ENCODE peak calls at places on chromosome 22, in seven cellular contexts. F is astrocyte, U is GM23338, P is PC-3, Y is neural progenitor cell, X is H9, V is tibial artery. I is an unnamed sample. For H3K4me1, the result is how much of the 10 kb centered on the place peaks cover.

GRCh38 chr22:29722587-29722986 is 2.8 kb downstream of the CABP7 start:
- DNase-seq in F (no peak), U (peak), P (no peak), Y (no peak), X (no peak), V (no peak), I (no peak)

GRCh38 chr22:41302016-41302767 is 867 bp downstream of the ZC3H7B start:
- DNase-seq in F (no peak), U (peak), P (no peak), Y (peak), X (no peak), V (no peak), I (no peak)

GRCh38 chr22:50089231-50090140 is at the start of gene MOV10L1:
- DNase-seq in F (no peak), U (peak), P (no peak), Y (no peak), X (peak), V (no peak), I (no peak)

GRCh38 chr22:23047742-23048141 is 22.6 kb upstream of the GNAZ start:
- DNase-seq in F (no peak), U (no peak), P (no peak), Y (no peak), X (peak), V (peak), I (no peak)

GRCh38 chr22:17891427-17892167 is 117.3 kb upstream of the BID start:
- DNase-seq in F (no peak), U (peak), P (no peak), Y (peak), X (peak), V (peak), I (no peak)

GRCh38 chr22:29799217-29799680 is 32.1 kb downstream of the UQCR10 start:
- DNase-seq in F (peak), U (no peak), P (peak), Y (no peak), X (no peak), V (peak), I (peak)

GRCh38 chr22:41596776-41597634 is 7.4 kb upstream of the PMM1 start:
- DNase-seq in F (no peak), U (peak), P (peak), Y (peak), X (peak), V (peak), I (no peak)

GRCh38 chr22:49726701-49727101 is 101.0 kb downstream of the BRD1 start:
- DNase-seq in F (no peak), U (no peak), P (no peak), Y (no peak), X (no peak), V (no peak), I (no peak)

GRCh38 chr22:36347094-36347493 is 40.7 kb downstream of the MYH9 start:
- DNase-seq in F (no peak), U (no peak), P (no peak), Y (no peak), X (no peak), V (peak), I (no peak)

GRCh38 chr22:36348760-36349159 is 39.0 kb downstream of the MYH9 start:
- DNase-seq in F (no peak), U (no peak), P (no peak), Y (no peak), X (no peak), V (no peak), I (no peak)

GRCh38 chr22:36350751-36351594 is 36.8 kb downstream of the MYH9 start:
- DNase-seq in F (peak), U (no peak), P (peak), Y (no peak), X (no peak), V (peak), I (no peak)

GRCh38 chr22:36351921-36352774 is 35.6 kb downstream of the MYH9 start:
- DNase-seq in F (no peak), U (no peak), P (peak), Y (no peak), X (no peak), V (peak), I (no peak)

GRCh38 chr22:36349726-36350125 is 38.0 kb downstream of the MYH9 start:
- DNase-seq in F (peak), U (no peak), P (no peak), Y (no peak), X (no peak), V (no peak), I (no peak)
- H3K4me1 ChIP-seq in F (half or more), U (under half), P (under half), Y (under half), X (under half), V (half or more), I (half or more)

DNA sequence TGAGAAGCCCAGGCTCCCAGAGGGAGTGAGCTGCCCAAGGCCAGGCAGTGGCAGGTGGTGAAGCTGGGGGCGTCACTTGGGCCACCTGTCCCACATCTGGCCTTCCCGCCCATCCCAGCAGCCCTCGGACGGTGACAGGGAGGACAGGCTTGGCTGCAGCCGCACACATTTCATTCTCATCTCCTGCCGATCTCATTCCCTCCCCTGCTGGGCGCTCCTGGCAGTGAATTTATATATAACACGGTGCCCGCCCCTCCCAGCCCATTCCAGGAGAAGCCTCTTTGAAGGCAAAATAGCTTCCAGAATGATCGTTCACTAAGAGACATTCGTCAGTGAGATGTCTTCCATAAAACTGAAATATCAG is 861.3 kb downstream of the TBC1D22A start:
- DNase-seq in F (no peak), U (no peak), P (no peak), Y (no peak), X (no peak), V (peak), I (no peak)
- H3K4me1 ChIP-seq in F (under half), U (under half), P (under half), Y (under half), X (under half), V (under half), I (under half)

GRCh38 chr22:38264322-38264843 is 8.4 kb downstream of the TMEM184B start:
- DNase-seq in F (no peak), U (no peak), P (no peak), Y (no peak), X (no peak), V (no peak), I (no peak)
- H3K4me1 ChIP-seq in F (under half), U (under half), P (under half), Y (under half), X (under half), V (half or more), I (under half)

GRCh38 chr22:26579331-26579886 is 10.5 kb downstream of the TPST2 start:
- DNase-seq in F (no peak), U (no peak), P (no peak), Y (no peak), X (no peak), V (no peak), I (no peak)

GRCh38 chr22:26581026-26581425 is 8.9 kb downstream of the TPST2 start:
- DNase-seq in F (no peak), U (no peak), P (no peak), Y (no peak), X (no peak), V (no peak), I (no peak)

GRCh38 chr22:26584010-26584409 is 5.9 kb downstream of the TPST2 start:
- DNase-seq in F (no peak), U (no peak), P (no peak), Y (no peak), X (no peak), V (no peak), I (no peak)

GRCh38 chr22:26580240-26580962 is 9.5 kb downstream of the TPST2 start:
- DNase-seq in F (no peak), U (peak), P (no peak), Y (peak), X (peak), V (no peak), I (no peak)

DNA sequence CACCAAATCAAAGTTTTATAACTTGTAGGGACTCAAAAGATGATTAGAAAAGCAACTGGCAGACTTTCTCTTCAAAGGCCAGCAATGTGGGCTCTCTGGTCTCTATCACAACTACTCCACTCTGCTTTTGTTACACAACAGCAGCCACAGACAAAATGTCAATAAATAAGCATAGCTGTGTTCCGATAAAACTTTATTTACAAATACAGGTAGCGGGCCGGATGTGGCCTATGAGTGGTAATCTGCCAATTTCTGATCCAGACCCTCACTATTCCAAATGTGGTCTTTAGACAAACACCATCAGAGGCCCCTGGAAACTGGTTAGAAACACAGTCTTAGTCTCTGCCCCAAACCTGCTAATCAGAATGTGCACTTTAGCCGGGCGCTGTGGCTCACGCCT is 8.2 kb downstream of the TPST2 start:
- DNase-seq in F (no peak), U (no peak), P (no peak), Y (no peak), X (no peak), V (no peak), I (no peak)
- H3K4me1 ChIP-seq in F (under half), U (half or more), P (under half), Y (under half), X (under half), V (under half), I (under half)